ENCODE peak calls at places on chromosomes 1 and 21, in six cellular contexts. S is SJSA1, E is aorta, O is GM12878, Y is left lung, P is adipocyte. L is an unnamed sample.

GRCh38 chr1:241990040-241990439 is 8.9 kb downstream of the MAP1LC3C start:
- DNase-seq in S (no peak), E (peak; percentile 81), O (no peak), Y (peak; percentile 75), P (peak; percentile 59), L (peak; percentile 91)

GRCh38 chr1:184801503-184801902 is 46.8 kb upstream of the EDEM3 start:
- DNase-seq in S (no peak), E (no peak), O (no peak), Y (no peak), P (peak; percentile 22), L (peak; percentile 97)

GRCh38 chr21:30194701-30195299 is 21.1 kb downstream of the CLDN8 start:
- DNase-seq in S (peak; percentile 12), E (no peak), O (no peak), Y (no peak), P (peak; percentile 21), L (peak; percentile 17)

GRCh38 chr21:36792505-36792967 is 93.6 kb downstream of the SIM2 start:
- DNase-seq in S (no peak), E (no peak), O (no peak), Y (no peak), P (no peak), L (no peak)

GRCh38 chr1:112296908-112297307 is 99.1 kb upstream of the CTTNBP2NL start:
- DNase-seq in S (peak; percentile 58), E (no peak), O (no peak), Y (peak; percentile 68), P (no peak), L (no peak)

GRCh38 chr1:232333419-232333767 is 296.5 kb downstream of the SIPA1L2 start:
- DNase-seq in S (no peak), E (no peak), O (no peak), Y (no peak), P (no peak), L (no peak)

GRCh38 chr1:216153130-216153529 is 270.1 kb downstream of the USH2A start:
- DNase-seq in S (no peak), E (no peak), O (no peak), Y (no peak), P (no peak), L (no peak)

GRCh38 chr1:13699936-13700520 is at the start of gene PRDM2:
- DNase-seq in S (peak; percentile 54), E (peak; percentile 85), O (no peak), Y (peak; percentile 55), P (peak; percentile 82), L (peak; percentile 75)

GRCh38 chr1:114286179-114286578 is 132.5 kb upstream of the SYT6 start:
- DNase-seq in S (no peak), E (no peak), O (no peak), Y (no peak), P (peak; percentile 61), L (peak; percentile 10)

DNA sequence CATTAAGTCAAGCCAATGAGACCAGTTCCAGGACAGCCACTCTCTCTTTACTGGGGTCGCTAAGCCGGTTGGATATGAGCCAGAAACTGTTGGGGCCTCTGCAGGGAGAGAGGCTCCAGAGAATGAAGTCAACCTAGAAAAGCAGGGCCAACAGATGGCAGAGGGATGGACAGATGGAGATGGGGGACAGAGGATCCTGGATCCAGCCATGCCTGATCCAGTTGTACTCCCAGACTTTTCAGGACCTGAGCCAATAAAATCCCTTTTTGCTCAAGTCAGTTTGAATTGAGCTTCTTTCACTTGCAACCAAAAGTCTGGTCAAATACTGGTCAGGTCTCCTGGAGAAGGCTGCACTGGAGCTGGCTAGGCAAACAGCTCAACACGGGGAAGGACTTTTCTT is 2.2 kb downstream of the DHCR24 start:
- DNase-seq in S (no peak), E (no peak), O (no peak), Y (no peak), P (no peak), L (no peak)
- H3K4me3 ChIP-seq in S (no peak overlapping the region), E (no peak overlapping the region), O (peak overlapping the region; percentile 81), Y (peak overlapping the region; percentile 74), P (peak overlapping the region; percentile 86), L (peak overlapping the region; percentile 92)

GRCh38 chr1:157993179-157994080 is at the start of gene KIRREL1:
- DNase-seq in S (peak; percentile 86), E (peak; percentile 91), O (no peak), Y (peak; percentile 59), P (peak; percentile 88), L (peak; percentile 80)
- H3K4me3 ChIP-seq in S (peak within 1 kb of the TSS; percentile 85), E (peak within 1 kb of the TSS; percentile 99), O (no peak within 1 kb of the TSS), Y (peak within 1 kb of the TSS; percentile 63), P (peak within 1 kb of the TSS; percentile 97), L (peak within 1 kb of the TSS; percentile 75)

DNA sequence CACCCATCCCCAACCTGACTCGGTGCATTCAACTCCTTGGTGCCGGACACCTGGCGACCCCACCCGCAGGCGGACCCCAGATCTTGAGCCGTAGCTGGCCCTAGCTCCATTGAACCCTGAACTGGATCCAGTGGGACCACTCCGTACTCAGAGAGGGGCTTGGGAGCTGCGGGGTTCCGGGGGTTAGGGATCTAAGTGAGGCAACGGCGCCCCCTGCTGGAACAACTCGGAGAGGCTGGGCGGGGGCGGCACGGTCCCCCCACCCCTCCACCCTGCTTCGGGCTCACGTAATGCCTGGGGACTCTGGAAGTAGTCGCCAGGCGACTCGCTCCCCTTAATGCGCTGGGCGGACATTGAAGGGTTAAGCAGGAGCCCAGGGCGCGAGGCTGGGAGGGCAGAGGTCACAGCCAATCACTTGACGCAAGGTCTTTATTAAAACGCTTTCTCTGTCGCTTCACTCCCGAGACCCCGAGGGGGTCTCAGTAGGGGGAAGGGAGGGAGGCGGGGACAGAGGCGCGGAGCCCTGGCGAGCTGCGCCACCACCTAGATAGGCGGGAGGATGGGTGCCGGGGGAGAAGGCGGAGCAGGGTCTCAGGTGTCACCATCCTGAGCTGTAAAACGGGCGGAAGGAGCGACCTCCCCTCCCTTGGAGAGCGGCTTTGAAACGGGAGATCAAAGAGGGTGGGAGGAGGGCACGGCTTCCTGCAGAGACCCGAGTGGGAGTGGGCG is 699 bp upstream of the CRABP2 start:
- DNase-seq in S (no peak), E (peak; percentile 92), O (no peak), Y (peak; percentile 59), P (peak; percentile 88), L (peak; percentile 51)
- H3K4me3 ChIP-seq in S (no peak overlapping the region), E (peak overlapping the region; percentile 1), O (peak overlapping the region; percentile 35), Y (peak overlapping the region; percentile 31), P (peak overlapping the region; percentile 75), L (peak overlapping the region; percentile 83)

GRCh38 chr1:54476231-54477109 is 70.3 kb upstream of the SSBP3 start:
- DNase-seq in S (no peak), E (no peak), O (no peak), Y (no peak), P (no peak), L (no peak)

GRCh38 chr1:54477153-54477561 is 70.9 kb upstream of the ACOT11 start:
- DNase-seq in S (no peak), E (no peak), O (no peak), Y (no peak), P (no peak), L (no peak)

GRCh38 chr1:54474500-54475235 is 68.5 kb upstream of the SSBP3 start:
- DNase-seq in S (no peak), E (no peak), O (no peak), Y (no peak), P (no peak), L (no peak)

GRCh38 chr1:54479251-54479650 is 68.8 kb upstream of the ACOT11 start:
- DNase-seq in S (no peak), E (no peak), O (no peak), Y (no peak), P (no peak), L (no peak)

GRCh38 chr1:54475357-54476230 is 69.4 kb upstream of the SSBP3 start:
- DNase-seq in S (no peak), E (no peak), O (no peak), Y (no peak), P (no peak), L (no peak)
- H3K4me3 ChIP-seq in S (no peak overlapping the region), E (no peak overlapping the region), O (no peak overlapping the region), Y (no peak overlapping the region), P (no peak overlapping the region), L (no peak overlapping the region)